ENCODE peak calls at places on chromosomes 5 and 9, in nine cellular contexts. E is hippocampal formation; C is NCI-H2081; K is GM18507; J is HEK293T; L is stimulated activated CD8-positive, alpha-beta memory T cell treated with anti-CD3 and anti-CD28 coated beads, Interleukin-7, amount 100 ng/mL, for 24 hours; Q is T-helper 1 cell; I is stomach; D is GM23248. P is an unnamed sample.

GRCh38 chr5:12133520-12133919 is 229.3 kb upstream of the CTNND2 start:
- DNase-seq in E (no peak), C (no peak), K (no peak), J (no peak), L (no peak), Q (no peak), I (no peak), D (no peak), P (no peak)

GRCh38 chr5:133234273-133234672 is 182.5 kb downstream of the HSPA4 start:
- DNase-seq in E (no peak), C (no peak), K (no peak), J (no peak), L (no peak), Q (no peak), I (no peak), D (no peak), P (no peak)

GRCh38 chr5:158991391-158991790 is 108.3 kb downstream of the EBF1 start:
- DNase-seq in E (no peak), C (no peak), K (no peak), J (no peak), L (no peak), Q (no peak), I (no peak), D (peak), P (no peak)

GRCh38 chr5:37005946-37006540 is 129.5 kb downstream of the NIPBL start:
- DNase-seq in E (no peak), C (peak), K (peak), J (peak), L (no peak), Q (no peak), I (no peak), D (peak), P (no peak)

GRCh38 chr5:131417240-131417869 is 153.5 kb downstream of the CDC42SE2 start:
- DNase-seq in E (peak), C (peak), K (no peak), J (peak), L (peak), Q (peak), I (peak), D (peak), P (peak)

GRCh38 chr5:100992354-100992753 is 89.3 kb upstream of the ST8SIA4 start:
- DNase-seq in E (no peak), C (no peak), K (no peak), J (no peak), L (no peak), Q (no peak), I (no peak), D (no peak), P (no peak)

GRCh38 chr5:108786806-108787483 is 39.2 kb downstream of the FER start:
- DNase-seq in E (peak), C (no peak), K (no peak), J (no peak), L (no peak), Q (no peak), I (no peak), D (no peak), P (no peak)

GRCh38 chr5:98004463-98004862 is 769.0 kb upstream of the RGMB start:
- DNase-seq in E (no peak), C (no peak), K (no peak), J (no peak), L (no peak), Q (no peak), I (no peak), D (no peak), P (no peak)

GRCh38 chr9:72082536-72082935 is 22.1 kb upstream of the C9orf57 start:
- DNase-seq in E (no peak), C (no peak), K (no peak), J (no peak), L (no peak), Q (no peak), I (no peak), D (no peak), P (no peak)

GRCh38 chr9:136831720-136832104 is 10.6 kb upstream of the AJM1 start:
- DNase-seq in E (no peak), C (no peak), K (no peak), J (no peak), L (no peak), Q (no peak), I (no peak), D (no peak), P (no peak)

GRCh38 chr5:173316463-173317020 is 11.7 kb downstream of the STC2 start:
- DNase-seq in E (no peak), C (no peak), K (no peak), J (no peak), L (no peak), Q (no peak), I (no peak), D (no peak), P (no peak)

GRCh38 chr9:37669232-37669631 is 18.5 kb downstream of the FRMPD1 start:
- DNase-seq in E (no peak), C (no peak), K (no peak), J (no peak), L (no peak), Q (no peak), I (no peak), D (no peak), P (no peak)

GRCh38 chr9:115604831-115605483 is 487.0 kb upstream of the TNC start:
- DNase-seq in E (no peak), C (no peak), K (no peak), J (no peak), L (no peak), Q (no peak), I (no peak), D (peak), P (no peak)

GRCh38 chr5:109718632-109719031 is 28.9 kb downstream of the MAN2A1 start:
- DNase-seq in E (no peak), C (no peak), K (no peak), J (no peak), L (no peak), Q (no peak), I (no peak), D (no peak), P (no peak)

GRCh38 chr5:14204785-14205321 is 61.7 kb downstream of the TRIO start:
- DNase-seq in E (no peak), C (peak), K (no peak), J (no peak), L (no peak), Q (no peak), I (peak), D (peak), P (no peak)

GRCh38 chr9:33473216-33473615 is 508 bp downstream of the NOL6 start:
- DNase-seq in E (no peak), C (no peak), K (no peak), J (peak), L (no peak), Q (no peak), I (peak), D (peak), P (no peak)

GRCh38 chr5:62143268-62144229 is 162.5 kb upstream of the KIF2A start:
- DNase-seq in E (no peak), C (peak), K (no peak), J (peak), L (no peak), Q (no peak), I (no peak), D (peak), P (no peak)

GRCh38 chr5:102853680-102854079 is 98.6 kb downstream of the PAM start:
- DNase-seq in E (no peak), C (no peak), K (no peak), J (no peak), L (no peak), Q (no peak), I (no peak), D (peak), P (no peak)

P was measured in GM12878.